ENCODE peak calls at places on chromosomes 5 and 9, in ten cellular contexts. T is right atrium auricular region, P is HepG2, S is tibial nerve, V is body of pancreas, M is uterus, J is foreskin fibroblast, Z is omental fat pad, F is breast epithelium, H is OCI-LY7. C is an unnamed sample.

GRCh38 chr9:121354770-121355169 is 15.3 kb downstream of the STOM start:
- DNase-seq in T (no peak), P (no peak), J (no peak), S (no peak), V (no peak), H (no peak), F (no peak), Z (no peak), M (no peak), C (no peak)

GRCh38 chr5:128538249-128539037 is 398 bp upstream of the FBN2 start:
- DNase-seq in P (no peak), H (no peak), F (no peak), V (no peak), T (no peak), J (peak; percentile 97), M (peak; percentile 62), S (peak; percentile 66), Z (no peak), C (peak; percentile 76)

GRCh38 chr5:2913306-2913705 is 161.8 kb upstream of the IRX2 start:
- DNase-seq in F (no peak), S (no peak), M (no peak), Z (no peak), J (no peak), P (no peak), H (no peak), V (no peak), T (peak; percentile 18), C (no peak)

GRCh38 chr5:94024101-94024500 is 282.7 kb upstream of the POU5F2 start:
- DNase-seq in M (no peak), J (peak; percentile 49), V (no peak), H (no peak), P (no peak), F (no peak), S (no peak), Z (no peak), T (no peak), C (no peak)

GRCh38 chr9:82334286-82334685 is 345.7 kb downstream of the SPATA31D1 start:
- DNase-seq in T (no peak), M (no peak), H (no peak), Z (no peak), V (no peak), F (no peak), J (peak; percentile 85), P (no peak), S (no peak), C (no peak)

GRCh38 chr9:128406848-128407391 is 13.7 kb upstream of the CERCAM start:
- DNase-seq in S (no peak), M (no peak), T (no peak), P (peak; percentile 65), F (no peak), H (no peak), Z (no peak), J (no peak), V (no peak), C (no peak)

GRCh38 chr5:152142845-152143469 is 218.3 kb upstream of the GLRA1 start:
- DNase-seq in M (peak; percentile 16), Z (peak; percentile 30), T (peak; percentile 65), H (peak; percentile 56), F (no peak), S (peak; percentile 12), P (peak; percentile 43), V (peak; percentile 47), J (peak; percentile 29), C (peak; percentile 81)

GRCh38 chr5:146047396-146047795 is 58.0 kb downstream of the PLAC8L1 start:
- DNase-seq in Z (no peak), F (no peak), T (no peak), M (no peak), H (no peak), J (no peak), V (no peak), S (no peak), P (no peak), C (no peak)

DNA sequence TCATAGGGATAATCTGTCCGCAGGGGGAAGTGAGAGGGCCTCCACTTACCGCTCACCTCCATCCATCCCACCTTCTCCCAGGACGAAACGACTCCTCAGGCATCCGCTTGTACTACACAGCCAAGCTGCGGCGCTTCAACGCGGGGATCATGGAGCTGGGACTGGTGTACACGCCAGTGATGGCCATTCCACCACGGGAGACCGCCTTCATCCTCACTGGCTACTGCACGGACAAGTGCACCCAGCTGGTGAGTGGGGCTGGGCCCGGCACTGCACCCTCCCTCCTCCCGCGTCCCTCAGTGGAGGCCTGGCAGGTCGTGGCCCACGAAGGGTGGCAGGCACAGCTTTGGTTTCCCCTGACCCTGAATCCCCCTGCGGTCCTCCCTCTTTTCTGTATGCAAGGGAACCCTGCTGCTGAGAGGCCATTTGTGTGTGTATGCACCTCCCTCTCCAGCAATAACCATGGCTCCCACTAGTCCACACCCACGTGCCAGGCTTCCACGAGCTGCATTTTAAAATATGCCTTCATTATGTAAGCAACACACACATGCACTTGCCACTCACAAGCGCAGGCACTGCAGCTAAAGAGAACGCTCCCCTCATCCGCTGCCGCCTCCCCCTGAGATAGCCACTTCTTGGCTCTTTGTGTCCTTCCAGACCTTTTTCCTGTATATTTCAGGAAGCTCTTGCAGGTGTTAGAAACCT is 11.8 kb downstream of the DBH start:
- DNase-seq in P (no peak), V (no peak), T (no peak), M (no peak), H (no peak), F (no peak), S (no peak), Z (no peak), J (no peak), C (no peak)
- TF ChIP-seq CTCF in P (no peak), V (no peak), T (no peak), M (no peak), H (no peak), F (no peak), S (no peak), Z (no peak), J (no peak), C (no peak)

DNA sequence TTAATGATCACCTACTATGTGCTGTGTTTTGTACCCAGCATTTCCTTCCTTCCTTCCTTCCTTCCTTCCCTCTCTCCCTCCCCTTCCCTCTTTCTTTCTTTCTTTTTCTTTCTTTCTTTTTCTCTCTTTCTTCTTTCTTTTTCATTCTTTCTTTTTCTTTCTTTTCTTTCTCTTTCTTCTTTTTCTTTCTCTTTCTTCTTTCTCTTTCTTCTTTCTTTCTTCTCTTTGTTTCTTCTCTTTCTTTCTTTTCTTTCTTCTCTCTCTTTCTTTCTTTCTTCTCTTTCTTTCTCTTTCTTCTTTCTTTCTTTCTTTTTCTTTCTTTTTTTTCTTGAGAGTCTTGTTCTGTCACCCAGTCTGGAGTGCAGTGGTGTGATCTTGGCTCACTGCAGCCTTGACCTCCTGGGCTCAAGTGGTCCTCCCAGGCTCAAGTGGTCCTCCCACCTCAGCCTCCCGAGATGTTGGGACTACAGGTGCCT is 165.7 kb upstream of the MVB12B start:
- DNase-seq in M (no peak), T (no peak), S (no peak), H (no peak), Z (no peak), F (no peak), J (no peak), P (no peak), V (no peak), C (no peak)
- TF ChIP-seq CTCF in M (no peak), T (no peak), S (no peak), H (no peak), Z (no peak), F (no peak), J (no peak), P (no peak), V (no peak), C (no peak)

GRCh38 chr5:116575635-116576042 is 1.0 kb upstream of the SEMA6A start:
- DNase-seq in F (no peak), P (no peak), Z (no peak), M (no peak), H (no peak), T (no peak), V (peak; percentile 23), J (no peak), S (no peak), C (peak; percentile 29)

GRCh38 chr5:116573617-116574431 is 799 bp downstream of the SEMA6A start:
- DNase-seq in V (peak; percentile 38), S (no peak), T (no peak), J (peak; percentile 55), M (no peak), H (no peak), F (no peak), Z (no peak), P (no peak), C (peak; percentile 26)

GRCh38 chr5:116576043-116576713 is 1.6 kb upstream of the SEMA6A start:
- DNase-seq in F (no peak), M (peak; percentile 36), V (peak; percentile 77), S (no peak), T (no peak), Z (no peak), J (peak; percentile 79), P (peak; percentile 24), H (peak; percentile 35), C (peak; percentile 81)

GRCh38 chr5:116573279-116573616 is 1.4 kb downstream of the SEMA6A start:
- DNase-seq in S (no peak), H (no peak), P (no peak), Z (no peak), F (peak; percentile 54), T (no peak), J (peak; percentile 38), V (peak; percentile 37), M (no peak), C (peak; percentile 26)

DNA sequence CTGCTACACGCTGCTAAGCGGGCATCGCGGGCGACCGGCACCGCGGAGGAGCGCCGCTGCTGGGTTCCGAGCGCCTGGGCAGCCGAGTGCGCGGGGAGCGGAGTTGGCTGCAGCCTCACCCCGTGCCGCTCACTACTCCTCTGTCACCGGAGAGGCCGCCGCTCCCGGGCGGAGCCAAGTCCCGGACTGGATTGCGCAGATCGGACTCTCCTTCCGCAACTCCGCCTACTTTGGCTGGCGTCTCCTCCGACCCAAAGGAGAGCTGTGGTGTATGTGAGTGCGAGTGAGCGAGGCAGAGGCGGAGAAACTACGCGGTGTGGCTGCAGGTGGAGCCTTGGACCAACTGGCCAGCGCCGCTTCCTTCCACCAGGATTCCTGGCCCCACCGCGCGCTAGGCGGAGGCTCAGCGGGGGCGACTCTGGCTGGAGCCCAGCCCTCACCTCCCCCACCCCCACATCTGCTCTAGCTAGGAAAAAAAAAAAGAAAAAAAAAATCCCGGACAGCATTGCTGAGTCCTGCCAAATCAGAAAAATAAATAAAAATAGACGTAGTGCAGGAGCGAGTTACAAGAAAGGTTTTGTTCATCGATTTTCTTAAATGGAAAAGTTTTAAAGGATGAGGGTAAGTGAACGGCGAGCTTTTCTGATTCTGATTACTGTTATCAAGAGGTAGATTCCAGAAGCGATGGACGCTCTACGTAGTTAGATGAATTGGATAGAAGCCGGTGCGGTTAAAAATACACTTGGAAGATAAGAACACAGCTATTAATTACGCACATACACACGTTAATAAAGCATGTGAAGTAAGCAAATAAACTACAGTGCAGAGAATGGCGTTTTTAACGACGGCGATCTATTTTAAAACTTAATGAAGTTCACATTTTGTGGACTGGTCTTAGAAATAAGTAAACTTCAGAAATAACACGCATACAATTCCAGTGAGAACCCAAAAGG is at the start of gene SEMA6A:
- DNase-seq in V (peak; percentile 95), H (no peak), Z (peak; percentile 53), F (peak; percentile 85), P (peak; percentile 61), T (peak; percentile 88), J (peak; percentile 96), S (peak; percentile 80), M (peak; percentile 85), C (peak; percentile 94)
- TF ChIP-seq CTCF in V (no peak), H (no peak), Z (no peak), F (no peak), P (peak; percentile 34), T (peak; percentile 33), J (no peak), S (no peak), M (no peak), C (peak; percentile 37)

GRCh38 chr5:175539936-175540335 is 61.6 kb downstream of the SFXN1 start:
- DNase-seq in V (no peak), S (no peak), P (no peak), H (no peak), M (no peak), Z (no peak), F (no peak), J (no peak), T (no peak), C (no peak)

GRCh38 chr5:175542232-175542965 is 64.0 kb downstream of the SFXN1 start:
- DNase-seq in S (no peak), V (no peak), P (no peak), M (no peak), Z (no peak), T (no peak), J (peak; percentile 8), F (no peak), H (no peak), C (no peak)

GRCh38 chr5:175541264-175541663 is 62.9 kb downstream of the SFXN1 start:
- DNase-seq in F (no peak), M (no peak), Z (no peak), H (no peak), T (no peak), S (no peak), P (no peak), J (no peak), V (no peak), C (no peak)

GRCh38 chr5:175535781-175536180 is 57.4 kb downstream of the SFXN1 start:
- DNase-seq in P (no peak), F (no peak), M (no peak), T (no peak), H (no peak), S (no peak), J (no peak), Z (no peak), V (no peak), C (no peak)

GRCh38 chr5:175538576-175538975 is 60.2 kb downstream of the SFXN1 start:
- DNase-seq in Z (no peak), J (no peak), S (no peak), H (no peak), F (no peak), V (no peak), P (no peak), T (no peak), M (no peak), C (no peak)
- TF ChIP-seq CTCF in Z (no peak), J (no peak), S (no peak), H (no peak), F (no peak), V (no peak), P (no peak), T (no peak), M (no peak), C (no peak)

C was measured in neural crest cell.